ENCODE peak calls at places on chromosomes 1 and 21, in six cellular contexts. R is psoas muscle; A is iPS DF 6.9; F is adrenal gland; M is mesendoderm; T is CD4-positive, CD25-positive, alpha-beta regulatory T cell. C is an unnamed sample.

GRCh38 chr1:61310538-61310937 is 228.2 kb downstream of the NFIA start:
- DNase-seq in A (no peak), R (no peak), F (no peak), T (no peak), M (no peak), C (no peak)

GRCh38 chr1:3907031-3907534 is 7.0 kb upstream of the C1orf174 start:
- DNase-seq in T (no peak), M (peak; percentile 59), F (no peak), R (peak; percentile 33), A (no peak), C (no peak)

GRCh38 chr1:185420588-185421081 is 103.6 kb upstream of the IVNS1ABP start:
- DNase-seq in M (no peak), T (no peak), A (no peak), F (no peak), R (no peak), C (no peak)

GRCh38 chr1:155012052-155012546 is 9.5 kb downstream of the ZBTB7B start:
- DNase-seq in A (peak; percentile 87), M (peak; percentile 94), T (no peak), R (peak; percentile 89), F (peak; percentile 89), C (peak; percentile 86)

GRCh38 chr1:143718524-143718923 is 253.3 kb downstream of the FAM72C start:
- DNase-seq in M (no peak), T (no peak), A (no peak), F (no peak), R (no peak), C (no peak)

GRCh38 chr1:25727819-25728286 is 72.1 kb upstream of the SELENON start:
- DNase-seq in A (no peak), F (peak; percentile 65), R (peak; percentile 79), T (no peak), M (peak; percentile 67), C (peak; percentile 74)

GRCh38 chr1:220874201-220874655 is 5.0 kb upstream of the HLX start:
- DNase-seq in T (no peak), R (no peak), M (peak; percentile 58), A (no peak), F (peak; percentile 50), C (peak; percentile 69)

GRCh38 chr1:32870615-32871363 is at the start of gene FNDC5:
- DNase-seq in A (no peak), F (peak; percentile 43), M (peak; percentile 71), T (no peak), R (no peak), C (no peak)

GRCh38 chr1:29365906-29366670 is 129.8 kb downstream of the PTPRU start:
- DNase-seq in A (no peak), T (no peak), F (no peak), R (no peak), M (no peak), C (no peak)

GRCh38 chr21:46667735-46668380 is 32.4 kb downstream of the PRMT2 start:
- DNase-seq in R (peak; percentile 39), M (peak; percentile 75), F (no peak), T (no peak), A (no peak), C (no peak)

GRCh38 chr1:41713557-41714327 is 205.0 kb downstream of the HIVEP3 start:
- DNase-seq in F (peak; percentile 31), T (no peak), R (no peak), M (peak; percentile 69), A (no peak), C (no peak)

GRCh38 chr1:220775238-220775853 is 11.4 kb upstream of the MTARC1 start:
- DNase-seq in R (no peak), M (no peak), F (peak; percentile 47), T (no peak), A (no peak), C (peak; percentile 68)

GRCh38 chr21:15515908-15516307 is 213.9 kb upstream of the USP25 start:
- DNase-seq in T (no peak), R (no peak), A (no peak), F (no peak), M (no peak), C (no peak)

GRCh38 chr1:247147781-247148180 is 24.0 kb downstream of the ZNF124 start:
- DNase-seq in M (no peak), A (no peak), R (no peak), T (no peak), F (no peak), C (no peak)

GRCh38 chr1:100607628-100608240 is 69.8 kb downstream of the GPR88 start:
- DNase-seq in A (no peak), F (no peak), R (no peak), T (no peak), M (no peak), C (no peak)

DNA sequence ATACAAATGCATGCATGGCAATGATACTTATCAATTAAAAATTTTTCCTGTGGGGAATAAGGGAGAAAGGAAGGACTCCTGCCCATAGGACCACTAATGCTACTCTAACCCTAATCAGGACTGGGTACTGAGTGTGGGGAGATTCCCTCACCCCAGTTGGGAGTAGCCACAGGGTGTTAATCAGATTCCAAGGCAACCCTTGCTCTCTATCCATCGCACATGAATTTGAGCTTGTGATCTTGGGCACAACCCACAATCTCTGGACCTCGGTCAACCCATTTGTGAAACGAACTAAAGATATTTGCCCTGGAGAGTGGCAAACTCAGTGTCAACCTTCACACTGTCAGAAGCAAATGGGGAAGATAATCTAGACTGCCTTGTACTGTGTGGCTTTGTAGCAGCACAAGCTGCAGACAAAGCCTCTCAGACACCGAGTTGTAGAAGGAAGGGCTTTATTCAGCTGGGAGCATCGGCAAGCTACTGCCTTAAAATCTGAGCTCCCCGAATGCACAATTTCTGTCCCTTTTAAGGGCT is 69.5 kb downstream of the SERINC2 start:
- DNase-seq in M (no peak), F (no peak), R (no peak), T (no peak), A (no peak), C (no peak)
- H3K27ac ChIP-seq in M (no peak overlapping the region), F (no peak overlapping the region), R (no peak overlapping the region), T (no peak overlapping the region), A (no peak overlapping the region), C (peak overlapping the region; percentile 8)

GRCh38 chr1:99003911-99004269 is 771 bp downstream of the PLPPR5 start:
- DNase-seq in F (no peak), T (no peak), M (peak; percentile 23), A (no peak), R (no peak), C (no peak)
- H3K4me3 ChIP-seq in F (no peak overlapping the region), T (no peak overlapping the region), M (peak overlapping the region; percentile 57), A (peak overlapping the region; percentile 93), R (peak overlapping the region; percentile 52), C (no peak overlapping the region)

GRCh38 chr1:10074059-10074854 is 41.5 kb downstream of the UBE4B start:
- DNase-seq in M (peak; percentile 17), T (no peak), R (no peak), F (peak; percentile 89), A (no peak), C (peak; percentile 77)
- H3K27ac ChIP-seq in M (no peak overlapping the region), T (no peak overlapping the region), R (no peak overlapping the region), F (no peak overlapping the region), A (no peak overlapping the region), C (peak overlapping the region; percentile 63)

GRCh38 chr1:12168451-12169160 is 1.8 kb downstream of the TNFRSF1B start:
- DNase-seq in M (no peak), A (no peak), F (no peak), R (no peak), T (no peak), C (no peak)
- H3K4me3 ChIP-seq in M (no peak overlapping the region), A (no peak overlapping the region), F (no peak overlapping the region), R (peak overlapping the region; percentile 74), T (peak overlapping the region; percentile 97), C (peak overlapping the region; percentile 35)

DNA sequence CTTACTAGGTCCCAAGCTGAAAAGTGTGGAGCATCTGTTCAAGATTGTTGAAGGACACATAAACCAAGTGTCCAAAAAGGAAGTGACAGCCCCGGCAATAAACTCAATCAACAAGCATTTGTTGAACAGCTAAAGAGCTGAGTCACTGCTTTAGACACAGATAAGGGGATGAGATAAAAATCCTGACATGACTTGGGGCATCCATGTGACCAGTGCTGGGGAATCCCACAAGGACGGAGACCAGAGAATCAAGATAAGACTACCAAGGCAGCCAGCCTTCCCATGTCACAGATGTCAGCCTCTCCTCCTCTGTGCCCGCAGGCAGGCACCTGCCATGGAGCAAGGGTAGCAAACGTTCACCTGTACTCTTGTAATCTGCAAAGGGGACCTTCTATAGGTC is 118.6 kb upstream of the KAZN start:
- DNase-seq in A (no peak), F (peak; percentile 57), R (no peak), T (no peak), M (peak; percentile 45), C (no peak)
- H3K27ac ChIP-seq in A (no peak overlapping the region), F (no peak overlapping the region), R (no peak overlapping the region), T (no peak overlapping the region), M (no peak overlapping the region), C (no peak overlapping the region)

DNA sequence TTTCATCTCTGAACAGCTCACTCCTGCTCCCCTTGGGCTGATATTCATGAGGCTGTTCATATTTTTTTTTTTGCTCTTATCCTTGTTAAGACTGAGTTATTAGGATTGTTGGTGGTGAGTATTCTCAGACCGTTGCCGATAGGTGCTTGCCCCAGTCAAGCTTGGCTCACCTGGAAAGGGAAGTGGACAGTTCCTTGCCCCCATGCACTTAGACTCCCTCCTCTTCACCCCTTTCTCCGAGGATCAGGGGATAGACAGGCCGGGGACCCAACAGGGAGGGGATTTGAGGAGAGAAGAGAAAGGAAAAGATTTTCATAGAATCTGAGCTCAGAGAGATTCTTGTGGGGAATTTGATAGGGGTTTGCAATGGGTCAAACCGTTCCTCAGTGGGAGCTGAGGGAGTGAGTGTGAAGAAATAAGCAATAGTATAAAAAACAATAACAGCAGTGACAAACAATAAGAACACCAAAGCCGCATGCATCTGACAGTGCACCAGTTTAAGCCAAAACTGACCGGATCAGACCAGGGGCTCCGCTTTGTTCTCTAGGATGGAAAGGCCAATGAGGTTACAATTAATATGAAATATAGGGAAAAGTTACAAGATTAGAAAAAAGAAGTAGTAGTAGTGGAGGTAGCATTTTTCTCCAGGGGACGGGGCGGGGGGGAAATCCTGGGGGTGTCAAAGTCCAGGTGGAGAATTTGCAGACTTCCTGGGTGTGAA is 8.8 kb downstream of the PAX7 start:
- DNase-seq in T (no peak), A (no peak), M (peak; percentile 32), R (no peak), F (no peak), C (no peak)
- H3K4me3 ChIP-seq in T (no peak overlapping the region), A (no peak overlapping the region), M (no peak overlapping the region), R (peak overlapping the region; percentile 47), F (no peak overlapping the region), C (no peak overlapping the region)

DNA sequence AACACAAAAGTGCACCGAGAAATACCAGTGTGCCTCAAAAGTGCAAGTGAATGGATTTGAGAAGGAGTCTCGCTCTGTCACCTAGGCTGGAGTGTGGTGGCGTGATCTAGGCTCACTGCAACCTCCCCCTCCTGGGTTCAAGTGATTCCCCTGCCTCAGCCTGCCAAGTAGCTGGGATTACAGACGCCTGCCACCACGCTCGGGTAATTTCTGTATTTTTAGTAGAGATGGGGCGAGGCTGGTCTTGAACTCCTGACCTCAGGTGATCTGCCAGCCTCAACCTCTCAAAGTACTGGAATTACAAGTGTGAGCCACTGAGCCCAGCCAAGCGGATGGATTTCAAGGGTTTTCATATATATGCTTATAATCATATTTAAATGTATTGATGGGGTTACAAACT is 35.8 kb downstream of the PRRX1 start:
- DNase-seq in F (no peak), T (no peak), M (no peak), A (no peak), R (no peak), C (no peak)
- H3K27ac ChIP-seq in F (no peak overlapping the region), T (no peak overlapping the region), M (no peak overlapping the region), A (no peak overlapping the region), R (peak overlapping the region; percentile 73), C (peak overlapping the region; percentile 67)

GRCh38 chr21:43333301-43334062 is 93.4 kb downstream of the SIK1 start:
- DNase-seq in F (peak; percentile 43), R (peak; percentile 58), A (no peak), T (no peak), M (peak; percentile 89), C (no peak)
- H3K4me3 ChIP-seq in F (no peak overlapping the region), R (no peak overlapping the region), A (no peak overlapping the region), T (no peak overlapping the region), M (no peak overlapping the region), C (peak overlapping the region; percentile 31)

C was measured in ascending aorta.